ENCODE peak calls at places on chromosomes 13 and 19, in nine cellular contexts. One of them, this sample, is unnamed.

GRCh38 chr19:33630880-33631627 is 9.3 kb downstream of the CHST8 start:
- DNase-seq in ovary: no peak
- DNase-seq in heart right ventricle: no peak
- DNase-seq in pancreas: no peak
- DNase-seq in uterus: no peak
- DNase-seq in kidney: no peak
- DNase-seq in left lung: no peak
- DNase-seq in cardiac muscle cell: no peak
- DNase-seq in neuronal stem cell: no peak
- DNase-seq in this sample: no peak

GRCh38 chr13:43414111-43414510 is 372.7 kb downstream of the ENOX1 start:
- DNase-seq in heart right ventricle: no peak
- DNase-seq in uterus: no peak
- DNase-seq in neuronal stem cell: no peak
- DNase-seq in cardiac muscle cell: no peak
- DNase-seq in left lung: no peak
- DNase-seq in ovary: no peak
- DNase-seq in pancreas: no peak
- DNase-seq in kidney: no peak
- DNase-seq in this sample: no peak

GRCh38 chr19:6811906-6812305 is 39.4 kb downstream of the VAV1 start:
- DNase-seq in heart right ventricle: no peak
- DNase-seq in uterus: no peak
- DNase-seq in neuronal stem cell: no peak
- DNase-seq in ovary: no peak
- DNase-seq in left lung: no peak
- DNase-seq in cardiac muscle cell: peak; percentile 83
- DNase-seq in kidney: no peak
- DNase-seq in pancreas: no peak
- DNase-seq in this sample: no peak

GRCh38 chr13:20408181-20408580 is 117.5 kb downstream of the CRYL1 start:
- DNase-seq in ovary: no peak
- DNase-seq in pancreas: no peak
- DNase-seq in kidney: no peak
- DNase-seq in left lung: no peak
- DNase-seq in uterus: no peak
- DNase-seq in cardiac muscle cell: no peak
- DNase-seq in heart right ventricle: no peak
- DNase-seq in neuronal stem cell: no peak
- DNase-seq in this sample: no peak

GRCh38 chr19:38355728-38356725 is 18.3 kb upstream of the PSMD8 start:
- DNase-seq in uterus: no peak
- DNase-seq in ovary: no peak
- DNase-seq in pancreas: no peak
- DNase-seq in heart right ventricle: no peak
- DNase-seq in neuronal stem cell: no peak
- DNase-seq in left lung: no peak
- DNase-seq in kidney: peak; percentile 58
- DNase-seq in cardiac muscle cell: no peak
- DNase-seq in this sample: no peak

GRCh38 chr13:50627111-50627510 is 216.4 kb downstream of the DLEU7 start:
- DNase-seq in pancreas: no peak
- DNase-seq in neuronal stem cell: no peak
- DNase-seq in kidney: no peak
- DNase-seq in cardiac muscle cell: peak; percentile 67
- DNase-seq in left lung: no peak
- DNase-seq in uterus: no peak
- DNase-seq in ovary: no peak
- DNase-seq in heart right ventricle: no peak
- DNase-seq in this sample: no peak

GRCh38 chr19:41866284-41866683 is 6.2 kb downstream of the RPS19 start:
- DNase-seq in ovary: no peak
- DNase-seq in left lung: no peak
- DNase-seq in uterus: no peak
- DNase-seq in kidney: peak; percentile 17
- DNase-seq in cardiac muscle cell: no peak
- DNase-seq in neuronal stem cell: no peak
- DNase-seq in heart right ventricle: no peak
- DNase-seq in pancreas: no peak
- DNase-seq in this sample: no peak

GRCh38 chr19:32708457-32708856 is 11.1 kb upstream of the TDRD12 start:
- DNase-seq in cardiac muscle cell: no peak
- DNase-seq in neuronal stem cell: no peak
- DNase-seq in uterus: no peak
- DNase-seq in heart right ventricle: no peak
- DNase-seq in pancreas: no peak
- DNase-seq in kidney: peak; percentile 7
- DNase-seq in ovary: no peak
- DNase-seq in left lung: no peak
- DNase-seq in this sample: no peak

GRCh38 chr13:101523732-101524131 is 71.3 kb downstream of the ITGBL1 start:
- DNase-seq in left lung: no peak
- DNase-seq in kidney: no peak
- DNase-seq in ovary: no peak
- DNase-seq in uterus: no peak
- DNase-seq in heart right ventricle: no peak
- DNase-seq in pancreas: no peak
- DNase-seq in cardiac muscle cell: peak; percentile 24
- DNase-seq in neuronal stem cell: no peak
- DNase-seq in this sample: peak; percentile 14

GRCh38 chr19:52273301-52273700 is 3.9 kb downstream of the ZNF766 start:
- DNase-seq in left lung: no peak
- DNase-seq in pancreas: no peak
- DNase-seq in ovary: no peak
- DNase-seq in heart right ventricle: no peak
- DNase-seq in neuronal stem cell: no peak
- DNase-seq in uterus: no peak
- DNase-seq in cardiac muscle cell: no peak
- DNase-seq in kidney: no peak
- DNase-seq in this sample: no peak

GRCh38 chr19:52274191-52274590 is 4.8 kb downstream of the ZNF766 start:
- DNase-seq in ovary: no peak
- DNase-seq in cardiac muscle cell: no peak
- DNase-seq in neuronal stem cell: no peak
- DNase-seq in uterus: no peak
- DNase-seq in pancreas: no peak
- DNase-seq in left lung: no peak
- DNase-seq in kidney: no peak
- DNase-seq in heart right ventricle: no peak
- DNase-seq in this sample: no peak

DNA sequence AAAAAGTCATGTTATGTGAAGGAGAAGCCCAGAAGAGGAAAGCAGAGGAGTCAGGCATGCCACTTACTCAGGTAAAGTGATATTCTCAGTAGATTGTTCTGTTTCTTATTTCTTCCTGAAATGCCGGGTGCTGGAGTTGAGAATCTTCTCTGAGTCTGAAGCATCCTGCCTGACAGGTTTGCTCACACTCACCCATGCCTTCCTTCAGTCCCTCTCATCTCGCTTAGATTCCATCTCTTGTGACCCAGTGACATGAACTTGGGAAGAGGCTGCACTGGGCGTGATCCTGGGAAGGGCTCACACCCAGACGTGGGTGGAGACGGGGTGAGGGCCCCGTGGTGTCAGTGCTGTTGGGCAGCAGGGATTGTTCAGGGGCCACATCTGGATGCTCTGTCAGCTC is 8.1 kb downstream of the ZNF766 start:
- DNase-seq in kidney: no peak
- DNase-seq in pancreas: no peak
- DNase-seq in uterus: no peak
- DNase-seq in ovary: no peak
- DNase-seq in cardiac muscle cell: no peak
- DNase-seq in heart right ventricle: no peak
- DNase-seq in neuronal stem cell: no peak
- DNase-seq in left lung: no peak
- DNase-seq in this sample: no peak
- H3K4me1 ChIP-seq in kidney: no peaks in the 10 kb centered on the region
- H3K4me1 ChIP-seq in pancreas: no peaks in the 10 kb centered on the region
- H3K4me1 ChIP-seq in uterus: no peaks in the 10 kb centered on the region
- H3K4me1 ChIP-seq in ovary: peaks cover 7% of the 10 kb centered on the region
- H3K4me1 ChIP-seq in cardiac muscle cell: no peaks in the 10 kb centered on the region
- H3K4me1 ChIP-seq in heart right ventricle: no peaks in the 10 kb centered on the region
- H3K4me1 ChIP-seq in neuronal stem cell: no peaks in the 10 kb centered on the region
- H3K4me1 ChIP-seq in left lung: no peaks in the 10 kb centered on the region
- H3K4me1 ChIP-seq in this sample: no peaks in the 10 kb centered on the region

DNA sequence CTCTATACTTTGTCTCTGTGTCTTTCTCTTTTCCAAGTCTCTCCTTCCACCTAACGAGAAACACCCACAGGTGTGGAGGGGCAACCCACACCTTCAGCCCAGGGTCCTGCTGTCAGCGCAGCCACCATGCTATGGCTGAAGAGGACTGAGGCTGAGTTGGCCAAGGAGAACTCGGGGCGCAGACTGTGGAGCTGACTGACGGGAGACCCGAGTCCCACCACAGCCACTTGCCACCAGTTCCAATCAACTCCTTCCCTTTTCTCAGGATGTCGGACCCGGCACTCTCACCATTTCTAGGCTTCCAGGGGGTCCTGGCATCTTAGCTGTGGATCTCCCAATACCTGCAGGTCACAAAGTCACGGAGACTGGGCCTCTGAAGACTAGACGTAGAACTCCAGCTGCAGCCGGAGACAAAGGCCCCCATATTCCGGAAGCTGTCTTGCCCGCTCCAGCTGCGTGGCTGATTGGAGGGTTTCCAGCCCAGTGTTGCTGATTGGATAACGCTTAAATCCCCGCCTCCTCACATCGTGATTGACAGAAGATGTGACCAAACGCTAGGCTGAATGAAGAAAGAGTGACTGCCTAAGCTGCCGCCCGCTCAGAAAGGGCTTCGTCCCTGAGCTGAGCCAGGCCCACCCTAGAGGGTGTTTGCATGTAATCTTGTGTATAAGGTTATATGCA is 63.6 kb downstream of the ZNF429 start:
- DNase-seq in left lung: peak; percentile 90
- DNase-seq in cardiac muscle cell: peak; percentile 96
- DNase-seq in pancreas: peak; percentile 91
- DNase-seq in uterus: peak; percentile 83
- DNase-seq in neuronal stem cell: no peak
- DNase-seq in kidney: peak; percentile 92
- DNase-seq in heart right ventricle: peak; percentile 86
- DNase-seq in ovary: peak; percentile 92
- DNase-seq in this sample: peak; percentile 93
- H3K4me3 ChIP-seq in left lung: peak overlapping the region; percentile 64
- H3K4me3 ChIP-seq in cardiac muscle cell: no peak overlapping the region
- H3K4me3 ChIP-seq in pancreas: no peak overlapping the region
- H3K4me3 ChIP-seq in uterus: peak overlapping the region; percentile 40
- H3K4me3 ChIP-seq in neuronal stem cell: no peak overlapping the region
- H3K4me3 ChIP-seq in kidney: peak overlapping the region; percentile 62
- H3K4me3 ChIP-seq in heart right ventricle: peak overlapping the region; percentile 68
- H3K4me3 ChIP-seq in ovary: peak overlapping the region; percentile 36
- H3K4me3 ChIP-seq in this sample: peak overlapping the region; percentile 20

DNA sequence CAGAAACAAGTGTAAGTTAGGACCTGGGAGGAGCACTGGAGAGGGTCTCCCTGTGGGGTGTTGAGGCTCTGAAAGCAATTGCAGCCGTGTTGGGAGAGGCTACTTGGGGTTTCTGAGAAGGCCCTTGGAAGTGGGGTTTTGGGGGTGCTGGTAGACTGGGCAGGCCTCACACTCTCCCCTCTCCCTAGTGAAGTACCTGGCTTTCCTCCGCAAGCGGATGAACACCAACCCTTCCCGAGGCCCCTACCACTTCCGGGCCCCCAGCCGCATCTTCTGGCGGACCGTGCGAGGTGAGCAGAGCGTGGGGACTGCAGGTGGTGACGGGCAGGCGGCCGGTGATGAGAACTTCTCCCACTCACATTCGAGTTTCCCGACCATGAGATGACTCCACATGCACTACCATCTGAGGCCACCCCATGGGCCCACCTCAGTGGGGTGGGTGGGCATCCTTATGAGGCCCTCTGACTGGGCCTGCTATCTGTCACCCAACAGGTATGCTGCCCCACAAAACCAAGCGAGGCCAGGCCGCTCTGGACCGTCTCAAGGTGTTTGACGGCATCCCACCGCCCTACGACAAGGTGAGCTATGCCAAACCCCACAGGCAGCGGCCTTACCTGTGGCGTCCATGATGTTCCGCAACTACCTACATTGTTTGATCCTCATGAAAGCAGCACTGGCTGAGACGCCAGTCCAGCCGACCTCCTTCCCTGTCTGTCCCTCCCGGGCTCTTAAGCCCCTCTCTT is 3.0 kb downstream of the RPL13A start:
- DNase-seq in kidney: no peak
- DNase-seq in heart right ventricle: no peak
- DNase-seq in left lung: no peak
- DNase-seq in uterus: no peak
- DNase-seq in neuronal stem cell: no peak
- DNase-seq in ovary: no peak
- DNase-seq in pancreas: no peak
- DNase-seq in cardiac muscle cell: no peak
- DNase-seq in this sample: no peak
- H3K27ac ChIP-seq in kidney: no peak overlapping the region
- H3K27ac ChIP-seq in heart right ventricle: no peak overlapping the region
- H3K27ac ChIP-seq in left lung: peak overlapping the region; percentile 55
- H3K27ac ChIP-seq in uterus: peak overlapping the region; percentile 93
- H3K27ac ChIP-seq in neuronal stem cell: peak overlapping the region; percentile 37
- H3K27ac ChIP-seq in ovary: no peak overlapping the region
- H3K27ac ChIP-seq in pancreas: no peak overlapping the region
- H3K27ac ChIP-seq in cardiac muscle cell: peak overlapping the region; percentile 85
- H3K27ac ChIP-seq in this sample: no peak overlapping the region

DNA sequence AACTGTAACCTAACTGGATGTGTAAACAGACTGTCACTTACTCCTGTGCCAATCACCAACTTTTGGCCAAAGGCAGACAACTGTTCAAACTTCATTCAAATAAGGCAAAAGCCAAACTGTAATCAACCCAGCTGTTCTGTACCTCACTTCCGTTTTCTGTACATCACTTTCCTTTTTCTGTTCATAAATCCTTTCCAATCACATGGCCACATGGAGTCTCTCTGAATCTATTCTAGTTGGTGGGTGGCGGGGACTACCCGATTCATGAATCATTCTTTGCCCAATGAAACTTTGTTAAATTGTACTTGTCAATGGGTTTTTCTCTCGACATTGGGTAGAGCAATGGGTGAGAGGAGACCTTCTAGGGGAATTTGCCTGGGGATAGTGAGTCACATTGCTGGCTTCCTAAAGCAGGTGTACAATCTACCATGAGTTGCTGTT is 178.3 kb upstream of the RFC3 start:
- DNase-seq in heart right ventricle: no peak
- DNase-seq in pancreas: no peak
- DNase-seq in neuronal stem cell: no peak
- DNase-seq in ovary: no peak
- DNase-seq in kidney: no peak
- DNase-seq in cardiac muscle cell: no peak
- DNase-seq in left lung: no peak
- DNase-seq in uterus: no peak
- DNase-seq in this sample: no peak
- H3K4me1 ChIP-seq in heart right ventricle: peaks cover 5% of the 10 kb centered on the region
- H3K4me1 ChIP-seq in pancreas: peaks cover 21% of the 10 kb centered on the region
- H3K4me1 ChIP-seq in neuronal stem cell: peaks cover 6% of the 10 kb centered on the region
- H3K4me1 ChIP-seq in ovary: peaks cover 41% of the 10 kb centered on the region
- H3K4me1 ChIP-seq in kidney: peaks cover 13% of the 10 kb centered on the region
- H3K4me1 ChIP-seq in cardiac muscle cell: no peaks in the 10 kb centered on the region
- H3K4me1 ChIP-seq in left lung: peaks cover 9% of the 10 kb centered on the region
- H3K4me1 ChIP-seq in uterus: peaks cover 17% of the 10 kb centered on the region
- H3K4me1 ChIP-seq in this sample: peaks cover 17% of the 10 kb centered on the region

This sample was measured in right cardiac atrium.